ENCODE peak calls at places on chromosomes 4 and X, in six cellular contexts. N is ovary, V is lower lobe of right lung, T is spleen, H is endothelial cell of umbilical vein, Q is kidney epithelial cell. F is an unnamed sample.

GRCh38 chr4:121454251-121454979 is 73.6 kb upstream of the QRFPR start:
- DNase-seq in T (no peak), N (no peak), Q (no peak), V (no peak), H (no peak), F (no peak)

GRCh38 chrX:40176256-40176978 is 78.7 kb upstream of the BCOR start:
- DNase-seq in Q (no peak), V (peak), H (peak), N (peak), T (peak), F (peak)

GRCh38 chr4:170589597-170590191 is 499.9 kb upstream of the AADAT start:
- DNase-seq in T (no peak), N (no peak), Q (peak), V (no peak), H (no peak), F (no peak)

GRCh38 chr4:123452585-123452984 is 56.0 kb downstream of the SPRY1 start:
- DNase-seq in H (peak), T (no peak), Q (peak), V (peak), N (no peak), F (peak)

GRCh38 chr4:8029689-8030088 is 90.0 kb upstream of the AFAP1 start:
- DNase-seq in V (no peak), N (no peak), T (no peak), H (no peak), Q (no peak), F (no peak)

GRCh38 chr4:173332963-173333657 is 1.0 kb downstream of the HMGB2 start:
- DNase-seq in H (peak), T (no peak), Q (no peak), N (no peak), V (no peak), F (no peak)

GRCh38 chrX:47515941-47516649 is 33.1 kb upstream of the ZNF41 start:
- DNase-seq in N (no peak), V (no peak), T (no peak), Q (peak), H (no peak), F (no peak)

GRCh38 chr4:5376015-5376414 is 324.7 kb downstream of the STK32B start:
- DNase-seq in N (no peak), Q (no peak), H (no peak), V (no peak), T (no peak), F (no peak)

GRCh38 chr4:142583708-142584107 is 262.4 kb downstream of the INPP4B start:
- DNase-seq in T (no peak), V (no peak), Q (no peak), N (no peak), H (no peak), F (no peak)

DNA sequence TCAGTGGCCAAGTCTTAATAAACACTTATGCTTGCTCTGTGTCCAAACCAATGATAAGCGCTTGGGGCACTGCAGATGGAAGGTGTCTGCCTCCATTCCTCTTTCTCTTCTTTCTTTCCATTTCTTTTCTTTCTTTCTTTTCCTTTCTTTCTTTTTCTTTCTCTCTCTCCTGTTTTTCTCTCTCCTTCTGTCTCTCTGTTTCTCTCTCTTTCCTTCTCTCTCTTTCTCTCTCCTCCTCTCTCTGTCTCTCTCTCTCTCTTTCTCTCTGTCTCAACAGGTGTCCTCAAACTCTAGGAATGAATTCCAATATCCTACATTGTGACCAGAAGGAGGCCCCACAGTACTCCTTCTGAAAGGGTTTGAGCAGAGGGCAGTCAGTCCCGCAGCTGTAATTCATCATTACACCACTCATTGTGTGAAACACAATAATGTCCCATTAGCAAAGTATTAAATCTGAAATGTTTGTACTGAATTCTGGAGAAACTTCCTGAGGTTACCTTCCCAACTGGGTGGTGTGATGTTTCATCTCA is 66.5 kb upstream of the PAGE1 start:
- DNase-seq in H (no peak), Q (no peak), N (no peak), T (no peak), V (no peak), F (no peak)
- TF ChIP-seq CTCF in H (no peak), Q (no peak), N (no peak), T (no peak), V (no peak), F (no peak)

GRCh38 chr4:18042012-18042411 is 20.5 kb upstream of the LCORL start:
- DNase-seq in T (no peak), N (no peak), V (no peak), Q (no peak), H (no peak), F (no peak)

GRCh38 chr4:18041114-18041513 is 19.6 kb upstream of the LCORL start:
- DNase-seq in Q (no peak), T (no peak), V (no peak), H (no peak), N (no peak), F (no peak)

GRCh38 chr4:18039113-18039512 is 17.6 kb upstream of the LCORL start:
- DNase-seq in Q (no peak), V (no peak), H (no peak), T (no peak), N (no peak), F (no peak)

DNA sequence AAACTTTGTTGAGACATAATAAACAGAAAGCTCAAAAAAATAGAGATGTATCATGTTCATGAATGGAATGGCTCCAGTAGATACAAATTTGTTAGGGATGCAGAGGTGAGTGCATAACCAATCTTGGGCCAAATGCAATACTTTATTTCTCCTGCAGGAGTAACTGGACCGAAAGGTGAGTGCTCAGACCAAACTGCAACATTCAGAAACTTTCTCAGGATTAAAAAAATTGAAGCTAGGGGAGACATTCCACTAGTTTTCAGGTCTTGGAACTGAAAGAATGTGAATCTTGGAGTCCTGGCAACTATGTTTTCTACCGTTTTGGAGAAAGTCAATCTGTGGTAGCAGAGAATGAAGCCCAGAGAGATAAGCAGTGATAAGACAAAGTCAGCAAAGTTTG is 21.2 kb upstream of the LCORL start:
- DNase-seq in Q (no peak), H (no peak), N (no peak), T (no peak), V (no peak), F (no peak)
- TF ChIP-seq CTCF in Q (peak), H (no peak), N (no peak), T (peak), V (no peak), F (peak)

GRCh38 chrX:103061486-103061885 is 2.5 kb downstream of the BEX1 start:
- DNase-seq in N (no peak), T (no peak), H (no peak), V (no peak), Q (no peak), F (no peak)

GRCh38 chrX:103066606-103067005 is 2.6 kb upstream of the BEX1 start:
- DNase-seq in T (no peak), V (no peak), H (no peak), Q (no peak), N (no peak), F (no peak)

GRCh38 chrX:103063918-103064434 is at the start of gene BEX1:
- DNase-seq in H (no peak), Q (no peak), V (peak), N (peak), T (peak), F (peak)

GRCh38 chrX:103063191-103063845 is 653 bp downstream of the BEX1 start:
- DNase-seq in T (no peak), V (no peak), Q (no peak), H (peak), N (peak), F (no peak)
- TF ChIP-seq CTCF in T (no peak), V (no peak), Q (peak), H (no peak), N (no peak), F (no peak)

DNA sequence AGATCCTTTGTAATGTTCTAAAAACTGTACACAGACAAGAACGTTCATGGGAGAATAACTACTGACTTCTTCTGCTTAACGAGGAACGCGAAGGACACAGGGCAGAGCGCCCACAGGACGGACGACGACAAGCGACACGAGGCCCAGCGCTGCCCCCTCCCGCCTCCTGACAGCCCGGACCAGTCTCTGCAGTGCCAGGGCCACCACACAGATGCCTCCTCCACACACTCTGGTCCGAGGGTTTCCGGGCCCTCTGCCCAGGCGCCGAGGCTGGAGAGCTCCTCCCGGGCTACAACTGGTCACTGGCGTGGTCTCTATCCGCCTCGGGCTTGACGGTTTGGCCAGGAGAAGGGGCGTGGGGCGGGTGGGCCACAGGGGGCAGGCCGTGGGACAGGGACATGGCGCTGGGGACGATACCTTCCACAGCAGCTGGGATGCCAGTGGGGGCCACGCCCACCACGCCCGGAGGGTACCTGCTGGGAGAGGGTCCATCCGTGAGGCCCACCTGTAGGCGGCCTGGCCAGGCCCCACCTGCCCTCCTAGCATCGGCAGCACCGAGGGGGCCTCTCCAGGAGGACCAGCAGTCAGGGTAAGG is 36.9 kb downstream of the CTBP1 start:
- DNase-seq in T (peak), H (no peak), Q (no peak), N (no peak), V (peak), F (no peak)
- TF ChIP-seq CTCF in T (no peak), H (no peak), Q (no peak), N (no peak), V (no peak), F (no peak)

DNA sequence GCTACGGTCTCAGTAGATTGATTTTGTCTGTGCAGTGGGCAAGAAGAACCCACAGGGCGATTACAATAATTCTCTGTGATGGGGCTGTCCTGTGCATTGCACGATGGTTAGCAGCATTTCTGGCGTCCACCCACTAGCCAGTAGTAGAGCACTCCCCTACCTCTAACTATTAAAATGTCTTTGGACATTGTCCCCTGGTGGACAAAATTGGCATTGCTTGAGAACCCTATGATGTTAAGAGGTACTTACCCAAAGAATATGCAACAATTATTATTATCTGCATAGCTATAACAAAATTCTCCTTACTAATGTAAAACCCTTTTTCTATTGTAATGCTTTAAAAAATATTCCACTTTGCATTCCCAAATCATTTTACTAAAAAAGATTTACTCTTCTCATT is 109.5 kb upstream of the VCX3A start:
- DNase-seq in N (no peak), T (no peak), Q (no peak), H (no peak), V (no peak), F (no peak)
- TF ChIP-seq CTCF in N (no peak), T (no peak), Q (peak), H (no peak), V (no peak), F (no peak)

GRCh38 chrX:44881549-44881948 is 8.6 kb downstream of the KDM6A start:
- DNase-seq in N (no peak), V (no peak), Q (no peak), T (no peak), H (no peak), F (no peak)
- TF ChIP-seq CTCF in N (no peak), V (no peak), Q (no peak), T (no peak), H (no peak), F (no peak)

GRCh38 chr4:4302001-4302400 is 11.9 kb downstream of the ZBTB49 start:
- DNase-seq in V (no peak), T (no peak), N (no peak), H (no peak), Q (no peak), F (no peak)
- TF ChIP-seq CTCF in V (no peak), T (no peak), N (no peak), H (no peak), Q (no peak), F (no peak)

GRCh38 chr4:53508446-53508845 is 82.8 kb downstream of the LNX1 start:
- DNase-seq in H (no peak), T (no peak), Q (no peak), V (no peak), N (no peak), F (no peak)
- TF ChIP-seq CTCF in H (no peak), T (no peak), Q (no peak), V (no peak), N (no peak), F (no peak)